ENCODE peak calls at places on chromosomes 12 and 14, in nine cellular contexts. S is GM12892, N is HCT116, I is suprapubic skin, K is H1, W is stomach, O is HL-60, T is GM23338, Y is GM12878. A is an unnamed sample.

GRCh38 chr14:102363182-102363952 is 626 bp downstream of the TECPR2 start:
- DNase-seq in T (peak), Y (no peak), W (peak), K (no peak), O (no peak), S (peak), N (no peak), I (no peak), A (peak)

GRCh38 chr12:128026696-128027574 is 240.0 kb upstream of the TMEM132C start:
- DNase-seq in O (no peak), I (no peak), W (no peak), T (no peak), K (no peak), Y (no peak), N (no peak), S (no peak), A (no peak)

GRCh38 chr14:50772361-50772760 is 58.6 kb downstream of the NIN start:
- DNase-seq in N (no peak), S (no peak), O (no peak), Y (no peak), I (no peak), W (no peak), K (no peak), T (no peak), A (no peak)

GRCh38 chr12:5556033-5556614 is 124.2 kb downstream of the NTF3 start:
- DNase-seq in I (no peak), O (no peak), S (no peak), W (no peak), N (peak), Y (no peak), T (peak), K (no peak), A (peak)

GRCh38 chr14:54252072-54252730 is 144.6 kb upstream of the CDKN3 start:
- DNase-seq in O (no peak), W (no peak), K (no peak), S (no peak), N (peak), T (no peak), I (no peak), Y (no peak), A (no peak)

GRCh38 chr12:4477133-4477532 is 31.5 kb upstream of the FGF6 start:
- DNase-seq in O (peak), N (no peak), K (no peak), I (no peak), Y (no peak), T (no peak), S (no peak), W (no peak), A (no peak)

GRCh38 chr12:51798507-51798906 is 50.0 kb downstream of the FIGNL2 start:
- DNase-seq in Y (no peak), N (no peak), O (no peak), W (no peak), I (no peak), T (no peak), K (no peak), S (no peak), A (no peak)

GRCh38 chr12:98618952-98619351 is 25.5 kb downstream of the SLC25A3 start:
- DNase-seq in K (no peak), Y (no peak), T (no peak), S (no peak), O (peak), W (no peak), I (no peak), N (no peak), A (no peak)

GRCh38 chr14:88468396-88468795 is 82.9 kb downstream of the SPATA7 start:
- DNase-seq in O (no peak), W (no peak), T (no peak), Y (no peak), N (no peak), K (no peak), I (no peak), S (no peak), A (no peak)

GRCh38 chr14:33475623-33476022 is 475.3 kb downstream of the EGLN3 start:
- DNase-seq in I (no peak), Y (no peak), W (peak), K (peak), S (no peak), T (peak), N (no peak), O (no peak), A (no peak)

GRCh38 chr12:124654666-124655316 is 87.4 kb upstream of the NCOR2 start:
- DNase-seq in T (no peak), Y (no peak), K (no peak), W (peak), I (no peak), N (no peak), O (no peak), S (no peak), A (no peak)

GRCh38 chr12:3869860-3870259 is 3.3 kb downstream of the PARP11 start:
- DNase-seq in O (no peak), K (no peak), T (no peak), I (no peak), S (no peak), N (no peak), Y (no peak), W (no peak), A (no peak)

GRCh38 chr14:103628221-103628683 is 759 bp upstream of the KLC1 start:
- DNase-seq in S (no peak), K (no peak), N (peak), O (no peak), W (peak), I (peak), T (peak), Y (no peak), A (peak)

GRCh38 chr14:22598896-22599244 is 770 bp downstream of the ABHD4 start:
- DNase-seq in S (peak), W (peak), I (no peak), O (no peak), Y (no peak), T (peak), K (no peak), N (peak), A (peak)

GRCh38 chr14:75123991-75124390 is 2.9 kb downstream of the NEK9 start:
- DNase-seq in N (peak), S (no peak), I (no peak), K (no peak), W (no peak), Y (no peak), O (no peak), T (no peak), A (peak)
- TF ChIP-seq POLR2AphosphoS5 in N (peak), S (no peak), I (no peak), K (no peak), W (peak), Y (no peak), O (no peak), T (no peak), A (no peak)

DNA sequence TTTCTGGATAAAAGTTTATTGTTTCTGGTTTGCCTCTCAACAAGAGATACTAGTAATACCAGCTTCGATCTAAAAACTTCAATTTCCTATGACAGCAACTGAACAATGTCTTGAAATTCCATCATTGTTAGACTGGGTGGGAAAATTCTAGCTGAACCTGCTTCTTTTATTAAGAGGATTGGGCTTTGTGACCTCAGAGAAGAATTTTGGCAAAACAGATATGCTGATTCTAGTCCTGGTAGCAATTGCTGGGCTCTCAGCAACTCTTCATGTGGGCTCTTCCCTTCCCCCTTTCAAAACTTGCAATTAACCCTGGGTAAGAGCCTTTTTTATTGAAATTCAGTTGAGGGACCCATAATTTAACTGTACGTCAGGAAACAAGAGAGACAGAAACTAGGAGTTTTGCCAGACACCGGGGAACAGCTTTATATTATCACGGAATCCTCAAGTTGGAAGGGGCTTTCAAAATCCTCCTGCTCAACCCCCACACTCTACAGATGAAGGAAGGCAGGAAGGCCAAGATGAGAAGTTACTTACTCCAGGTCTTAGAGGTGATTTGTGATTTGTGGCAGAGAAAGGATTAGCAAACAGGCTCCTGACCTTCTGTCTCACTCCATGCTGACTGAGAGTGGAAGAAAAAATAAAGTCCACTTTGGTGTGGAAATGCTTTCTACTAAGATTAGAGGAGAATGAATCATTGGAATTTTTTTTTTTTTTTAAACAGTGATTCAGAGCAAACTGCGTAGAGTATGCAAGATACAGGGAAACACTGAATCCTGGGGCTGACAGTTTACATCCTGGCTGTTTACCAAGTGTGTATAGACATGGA is 239.0 kb upstream of the ATP2B1 start:
- DNase-seq in W (no peak), S (no peak), K (no peak), N (no peak), Y (no peak), T (peak), O (no peak), I (no peak), A (no peak)
- TF ChIP-seq POLR2AphosphoS5 in W (peak), S (no peak), K (no peak), N (no peak), Y (no peak), T (no peak), O (no peak), I (no peak), A (no peak)

DNA sequence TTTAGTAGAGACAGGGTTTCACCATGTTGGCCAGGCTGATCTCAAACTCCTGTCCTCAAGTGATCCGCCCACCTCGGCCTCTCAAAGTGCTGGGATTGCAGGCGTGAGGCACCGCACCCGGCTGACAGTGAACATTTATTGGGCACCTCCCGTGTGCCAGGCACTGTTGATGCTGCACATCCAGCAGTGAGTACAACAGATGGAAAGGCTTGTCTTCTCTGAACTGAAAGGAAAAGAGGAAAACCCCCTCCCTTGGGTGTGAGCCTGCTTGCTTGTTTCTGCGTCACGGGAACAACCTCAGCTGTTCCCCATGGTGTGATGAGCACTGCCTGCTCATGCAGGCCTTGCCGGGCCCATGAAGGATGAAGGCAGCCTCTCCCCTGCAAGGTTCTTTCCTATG is 39.5 kb downstream of the DGLUCY start:
- DNase-seq in S (no peak), N (no peak), K (no peak), O (no peak), I (no peak), Y (no peak), T (no peak), W (no peak), A (no peak)
- TF ChIP-seq POLR2AphosphoS5 in S (no peak), N (no peak), K (no peak), O (no peak), I (no peak), Y (no peak), T (no peak), W (no peak), A (no peak)

GRCh38 chr12:54368709-54369596 is 4.7 kb upstream of the GPR84 start:
- DNase-seq in K (no peak), W (peak), S (peak), T (peak), N (peak), Y (no peak), O (no peak), I (peak), A (peak)
- TF ChIP-seq POLR2AphosphoS5 in K (no peak), W (peak), S (no peak), T (no peak), N (no peak), Y (no peak), O (peak), I (no peak), A (peak)

DNA sequence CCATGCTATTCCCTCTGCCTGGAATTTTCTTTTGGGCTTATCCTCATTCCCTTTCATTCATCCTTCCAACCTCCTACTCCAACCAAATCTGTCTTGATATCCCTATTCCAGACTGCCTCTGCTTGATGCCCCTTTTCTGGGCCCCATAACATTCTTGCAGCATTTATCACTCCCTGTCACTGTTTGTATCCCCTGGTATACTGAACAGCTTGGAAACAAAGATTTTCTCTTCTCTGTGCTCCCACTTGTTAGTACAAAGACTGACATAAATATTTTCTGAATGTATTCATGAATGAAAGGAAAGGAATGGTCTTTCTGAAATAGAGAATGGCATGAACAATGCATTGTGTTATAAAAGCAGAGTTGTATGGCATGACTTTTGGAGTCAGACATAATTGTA is 7.5 kb downstream of the IRAK4 start:
- DNase-seq in W (no peak), N (no peak), Y (no peak), S (no peak), I (no peak), O (no peak), K (no peak), T (no peak), A (no peak)
- TF ChIP-seq POLR2AphosphoS5 in W (no peak), N (no peak), Y (no peak), S (no peak), I (no peak), O (no peak), K (no peak), T (no peak), A (no peak)

DNA sequence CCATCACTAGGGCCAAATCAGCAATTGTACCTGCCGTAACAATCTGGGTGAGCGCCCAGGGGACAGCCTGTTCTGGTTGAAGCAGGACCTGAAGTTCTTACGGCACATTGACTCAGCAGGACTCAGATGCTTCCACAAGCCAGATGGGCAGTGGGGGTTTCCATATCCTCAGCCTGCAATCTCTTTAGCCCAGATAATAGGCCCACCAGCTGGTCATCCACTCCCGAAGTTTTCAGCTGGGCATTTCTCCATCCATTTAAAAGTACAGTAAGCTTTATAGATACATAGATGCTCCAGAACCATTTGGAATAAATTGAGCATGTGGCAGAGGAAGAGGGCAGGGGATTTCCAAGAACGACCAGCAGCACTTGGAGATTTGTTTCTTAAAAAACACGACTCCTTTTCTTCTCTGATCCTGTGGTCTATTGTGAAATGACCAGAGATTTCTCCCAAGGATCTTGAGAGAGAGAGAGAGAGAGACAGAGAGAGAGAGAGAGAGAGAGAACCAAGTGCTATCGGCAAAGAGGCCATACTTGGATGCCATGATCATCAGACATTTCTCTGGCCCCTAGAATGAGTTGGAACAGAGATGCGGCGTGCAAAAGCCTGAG is 74.8 kb upstream of the PLXNC1 start:
- DNase-seq in K (no peak), T (no peak), O (no peak), I (no peak), Y (no peak), N (no peak), S (no peak), W (no peak), A (no peak)
- TF ChIP-seq POLR2AphosphoS5 in K (no peak), T (no peak), O (no peak), I (no peak), Y (no peak), N (no peak), S (no peak), W (peak), A (no peak)

GRCh38 chr14:93005135-93005813 is 82.3 kb downstream of the CHGA start:
- DNase-seq in W (peak), T (no peak), S (no peak), I (no peak), N (no peak), K (no peak), Y (no peak), O (no peak), A (no peak)
- TF ChIP-seq POLR2AphosphoS5 in W (no peak), T (no peak), S (no peak), I (no peak), N (no peak), K (no peak), Y (no peak), O (no peak), A (no peak)

GRCh38 chr12:112538740-112539139 is 120.0 kb downstream of the PTPN11 start:
- DNase-seq in W (no peak), O (no peak), N (no peak), S (no peak), T (no peak), K (no peak), Y (no peak), I (no peak), A (no peak)

GRCh38 chr12:112536367-112536730 is 117.6 kb downstream of the PTPN11 start:
- DNase-seq in S (no peak), W (no peak), T (no peak), I (no peak), Y (no peak), K (no peak), N (no peak), O (no peak), A (no peak)

GRCh38 chr12:112535637-112536366 is 117.1 kb downstream of the PTPN11 start:
- DNase-seq in W (no peak), O (no peak), I (no peak), Y (no peak), S (no peak), N (no peak), K (no peak), T (no peak), A (no peak)

GRCh38 chr12:112539221-112539620 is 120.5 kb downstream of the PTPN11 start:
- DNase-seq in W (no peak), Y (no peak), S (no peak), O (no peak), N (no peak), K (no peak), I (no peak), T (no peak), A (no peak)

GRCh38 chr12:112537710-112538396 is 119.1 kb downstream of the PTPN11 start:
- DNase-seq in T (peak), K (peak), N (peak), W (no peak), I (no peak), O (no peak), Y (no peak), S (no peak), A (no peak)
- TF ChIP-seq POLR2AphosphoS5 in T (no peak), K (no peak), N (no peak), W (no peak), I (no peak), O (no peak), Y (no peak), S (no peak), A (no peak)